ENCODE peak calls at places on chromosomes 4 and X, in five cellular contexts. L is right atrium auricular region; R is CD8-positive, alpha-beta T cell; E is progenitor cell of endocrine pancreas; U is astrocyte of the spinal cord. W is an unnamed sample.

GRCh38 chr4:53780736-53781400 is 189.6 kb upstream of the LNX1 start:
- DNase-seq in U (no peak), R (no peak), E (no peak), L (no peak), W (no peak)

GRCh38 chr4:94406668-94407437 is 44.9 kb upstream of the PDLIM5 start:
- DNase-seq in U (peak), E (peak), L (peak), R (peak), W (peak)

GRCh38 chrX:153708415-153708814 is 15.8 kb downstream of the BCAP31 start:
- DNase-seq in E (peak), U (peak), R (peak), L (peak), W (peak)

GRCh38 chr4:14743601-14744000 is 258.7 kb upstream of the CPEB2 start:
- DNase-seq in U (peak), R (no peak), L (no peak), E (no peak), W (no peak)

GRCh38 chrX:42366181-42366580 is 411.8 kb downstream of the PPP1R2C start:
- DNase-seq in U (no peak), L (no peak), E (no peak), R (no peak), W (no peak)

GRCh38 chrX:30748337-30748960 is 95.2 kb downstream of the GK start:
- DNase-seq in U (no peak), R (no peak), L (no peak), E (no peak), W (no peak)

GRCh38 chr4:152090543-152090942 is 329.7 kb upstream of the GATB start:
- DNase-seq in U (peak), R (no peak), E (no peak), L (no peak), W (no peak)

GRCh38 chr4:84944952-84945351 is 21.5 kb downstream of the WDFY3 start:
- DNase-seq in R (no peak), E (no peak), L (no peak), U (no peak), W (no peak)

GRCh38 chr4:179165339-179165738 is 1723.1 kb upstream of the AGA start:
- DNase-seq in U (no peak), R (no peak), L (no peak), E (no peak), W (no peak)

GRCh38 chrX:75155454-75155829 is 641 bp downstream of the ABCB7 start:
- DNase-seq in E (no peak), R (no peak), L (no peak), U (peak), W (no peak)

GRCh38 chrX:147376601-147377387 is 534.9 kb upstream of the FMR1 start:
- DNase-seq in E (no peak), L (no peak), U (no peak), R (no peak), W (no peak)

GRCh38 chr4:60201052-60201673 is 999.0 kb upstream of the ADGRL3 start:
- DNase-seq in U (peak), E (peak), L (no peak), R (no peak), W (peak)

GRCh38 chr4:169337510-169337909 is 66.8 kb upstream of the SH3RF1 start:
- DNase-seq in R (no peak), U (peak), L (no peak), E (no peak), W (no peak)

GRCh38 chr4:24642941-24643628 is 58.7 kb upstream of the DHX15 start:
- DNase-seq in R (no peak), L (no peak), U (peak), E (no peak), W (no peak)

GRCh38 chr4:24056258-24056657 is 166.4 kb upstream of the PPARGC1A start:
- DNase-seq in U (no peak), R (no peak), L (no peak), E (no peak), W (no peak)

GRCh38 chr4:26342328-26343040 is 21.7 kb downstream of the RBPJ start:
- DNase-seq in L (no peak), E (no peak), U (peak), R (no peak), W (no peak)

GRCh38 chr4:184147858-184148799 is 69.5 kb downstream of the ENPP6 start:
- DNase-seq in E (no peak), R (no peak), L (no peak), U (no peak), W (no peak)

GRCh38 chrX:6644411-6644810 is 109.5 kb upstream of the VCX3A start:
- DNase-seq in E (no peak), R (no peak), L (no peak), U (no peak), W (no peak)
- TF ChIP-seq CTCF in E (peak), R (no peak), L (peak), U (peak), W (peak)

GRCh38 chr4:147015531-147015930 is 69.9 kb upstream of the TTC29 start:
- DNase-seq in U (no peak), E (no peak), L (no peak), R (no peak), W (no peak)

GRCh38 chr4:147025042-147025441 is 79.4 kb upstream of the TTC29 start:
- DNase-seq in R (no peak), L (no peak), U (no peak), E (no peak), W (no peak)

GRCh38 chr4:147014946-147015345 is 69.3 kb upstream of the TTC29 start:
- DNase-seq in R (no peak), U (no peak), L (no peak), E (no peak), W (no peak)

GRCh38 chr4:147017081-147017480 is 71.4 kb upstream of the TTC29 start:
- DNase-seq in U (no peak), R (no peak), L (no peak), E (no peak), W (no peak)

DNA sequence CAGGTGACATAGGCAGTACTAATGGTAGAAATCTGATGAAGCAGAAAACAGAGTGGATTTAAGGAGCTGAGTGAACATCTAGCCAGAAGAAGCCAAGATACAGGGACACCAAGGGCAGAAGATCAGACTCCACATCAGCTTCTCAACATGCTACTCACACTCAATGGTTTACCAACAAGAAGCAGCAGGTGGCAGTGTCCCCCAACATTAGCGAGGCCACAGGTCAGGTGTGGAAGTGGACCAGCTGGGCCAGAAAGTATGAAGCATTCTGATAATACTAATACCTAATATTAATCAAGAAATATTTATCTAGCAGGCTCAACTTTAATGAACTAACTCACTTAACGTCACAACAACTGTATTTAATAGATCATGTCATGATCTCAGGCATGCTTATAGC is 73.4 kb upstream of the TTC29 start:
- DNase-seq in L (peak), R (peak), E (peak), U (peak), W (peak)
- TF ChIP-seq CTCF in L (peak), R (peak), E (peak), U (peak), W (peak)

GRCh38 chr4:42136371-42136770 is 16.1 kb downstream of the BEND4 start:
- DNase-seq in L (no peak), R (no peak), E (no peak), U (no peak), W (no peak)

GRCh38 chr4:42133006-42133405 is 19.4 kb downstream of the BEND4 start:
- DNase-seq in E (no peak), R (no peak), U (no peak), L (no peak), W (no peak)

DNA sequence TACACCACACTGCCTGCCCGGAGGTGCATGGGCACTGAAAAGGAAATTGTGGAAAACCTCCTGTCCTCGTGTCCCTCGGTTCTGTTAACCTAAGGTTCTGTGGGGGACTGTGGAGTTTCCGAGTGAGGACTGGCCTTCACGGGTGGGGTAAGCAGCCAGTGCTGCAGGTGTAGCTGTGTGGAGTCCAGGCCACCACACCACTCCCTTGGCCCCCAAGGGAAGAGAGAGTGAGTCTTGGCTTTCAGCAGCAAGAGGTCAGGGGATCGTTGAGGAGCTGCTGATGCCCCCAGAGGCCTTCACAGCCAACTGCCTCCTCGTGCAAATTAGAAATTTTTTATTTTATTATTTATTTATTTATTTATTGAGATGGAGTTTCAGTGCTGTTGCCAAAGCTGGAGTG is 20.4 kb downstream of the BEND4 start:
- DNase-seq in L (no peak), U (no peak), R (no peak), E (no peak), W (no peak)
- TF ChIP-seq CTCF in L (no peak), U (no peak), R (no peak), E (no peak), W (no peak)

GRCh38 chrX:119007189-119007770 is 32.9 kb downstream of the LONRF3 start:
- DNase-seq in U (no peak), E (no peak), R (no peak), L (no peak), W (no peak)

GRCh38 chrX:119009071-119009470 is 34.7 kb downstream of the LONRF3 start:
- DNase-seq in L (no peak), R (no peak), U (no peak), E (no peak), W (no peak)

GRCh38 chrX:119004920-119005524 is 30.6 kb downstream of the LONRF3 start:
- DNase-seq in R (peak), U (peak), E (peak), L (no peak), W (peak)

GRCh38 chrX:119010491-119010890 is 36.1 kb downstream of the LONRF3 start:
- DNase-seq in U (no peak), E (no peak), L (no peak), R (no peak), W (no peak)

GRCh38 chrX:119008122-119008744 is 33.8 kb downstream of the LONRF3 start:
- DNase-seq in U (peak), L (no peak), R (peak), E (no peak), W (peak)
- TF ChIP-seq CTCF in U (peak), L (peak), R (peak), E (peak), W (peak)

DNA sequence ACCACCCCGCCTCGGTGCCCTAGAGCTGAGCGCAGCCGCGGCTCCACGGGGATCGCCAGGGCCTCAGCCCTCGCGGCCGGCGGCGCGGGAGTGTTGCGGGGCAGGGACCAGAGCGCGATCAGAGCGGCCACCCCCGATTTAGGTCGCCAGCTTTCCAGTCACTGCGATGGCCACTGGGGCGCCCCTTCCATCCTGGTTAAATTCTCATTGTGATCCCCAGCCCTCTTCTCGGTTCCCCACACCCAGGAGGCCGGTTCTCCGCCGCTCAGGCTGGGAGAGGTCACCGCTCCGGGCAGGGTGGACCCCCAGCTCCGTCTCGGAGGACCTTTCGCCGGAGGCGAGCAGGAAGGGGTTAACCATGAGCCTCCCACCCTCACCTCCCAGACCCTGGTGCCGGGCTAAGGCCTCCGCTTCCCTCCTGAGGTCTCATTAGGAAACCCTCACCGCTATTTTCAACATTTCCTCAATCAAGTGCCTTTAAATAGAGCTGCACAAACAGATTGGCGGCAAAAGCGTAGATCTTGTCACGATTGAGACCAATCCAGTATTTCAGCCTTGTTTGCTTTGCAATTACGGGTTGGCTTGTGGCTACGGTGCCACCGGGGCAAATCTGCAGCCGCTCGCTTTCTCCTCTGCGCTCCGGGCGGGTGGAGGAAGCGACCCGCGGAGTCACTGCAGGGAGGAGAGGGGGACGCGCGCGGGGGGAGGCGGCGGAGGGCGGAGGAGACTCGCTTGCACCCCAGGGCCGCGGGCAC is 8.3 kb upstream of the HAND2 start:
- DNase-seq in L (no peak), U (no peak), E (no peak), R (peak), W (no peak)
- TF ChIP-seq CTCF in L (no peak), U (no peak), E (no peak), R (no peak), W (no peak)